ENCODE peak calls at places on chromosomes 13 and 19, in seven cellular contexts. B, D, A, E, C, K and S are unnamed samples.

GRCh38 chr19:35479278-35479677 is 11.0 kb downstream of the KRTDAP start:
- DNase-seq in A (no peak), B (peak; percentile 35), E (no peak), C (no peak), K (no peak), D (peak; percentile 35), S (no peak)

GRCh38 chr13:99617474-99618255 is 116.4 kb downstream of the TM9SF2 start:
- DNase-seq in A (peak; percentile 18), C (peak; percentile 35), K (peak; percentile 17), E (no peak), B (no peak), D (peak; percentile 46), S (peak; percentile 86)

GRCh38 chr19:18053571-18054219 is 33.0 kb downstream of the IL12RB1 start:
- DNase-seq in K (no peak), E (no peak), A (no peak), D (peak; percentile 35), C (no peak), B (no peak), S (no peak)

GRCh38 chr19:10402441-10403038 is 802 bp downstream of the CDC37 start:
- DNase-seq in C (peak; percentile 76), A (no peak), K (peak; percentile 41), D (peak; percentile 58), B (no peak), E (no peak), S (peak; percentile 47)

GRCh38 chr19:21197589-21198295 is 55.9 kb downstream of the ZNF431 start:
- DNase-seq in K (no peak), C (no peak), D (no peak), E (no peak), A (no peak), B (no peak), S (peak; percentile 26)

GRCh38 chr19:35899547-35900214 is 659 bp downstream of the NFKBID start:
- DNase-seq in B (peak; percentile 74), C (peak; percentile 95), E (peak; percentile 86), K (peak; percentile 94), D (peak; percentile 69), A (peak; percentile 72), S (peak; percentile 91)

GRCh38 chr13:101190337-101190736 is 226.0 kb downstream of the NALCN start:
- DNase-seq in D (no peak), A (no peak), E (no peak), C (no peak), B (no peak), K (no peak), S (no peak)

GRCh38 chr13:24038846-24039330 is 121.6 kb upstream of the SPATA13 start:
- DNase-seq in D (peak; percentile 73), A (no peak), E (no peak), C (no peak), B (peak; percentile 59), K (no peak), S (no peak)

GRCh38 chr13:44783987-44784734 is 205.1 kb downstream of the NUFIP1 start:
- DNase-seq in B (no peak), D (no peak), A (no peak), C (no peak), E (no peak), K (no peak), S (no peak)

GRCh38 chr19:46162731-46163130 is 14.7 kb downstream of the IGFL2 start:
- DNase-seq in B (no peak), E (no peak), D (no peak), K (no peak), C (no peak), A (no peak), S (no peak)

GRCh38 chr13:113113846-113114271 is 8.3 kb downstream of the F7 start:
- DNase-seq in K (no peak), A (no peak), E (no peak), D (no peak), B (no peak), C (no peak), S (no peak)

GRCh38 chr13:51249254-51249653 is 27.1 kb downstream of the FAM124A start:
- DNase-seq in D (peak; percentile 75), K (no peak), A (no peak), E (no peak), B (no peak), C (no peak), S (no peak)

GRCh38 chr13:20404488-20405222 is 121.0 kb downstream of the CRYL1 start:
- DNase-seq in K (no peak), C (no peak), A (no peak), B (no peak), E (no peak), D (no peak), S (no peak)

GRCh38 chr13:111789420-111789819 is 277.5 kb upstream of the SOX1 start:
- DNase-seq in A (no peak), E (no peak), C (no peak), B (no peak), K (no peak), D (peak; percentile 0), S (no peak)

GRCh38 chr13:74287672-74288169 is 153.5 kb upstream of the KLF12 start:
- DNase-seq in C (peak; percentile 56), D (peak; percentile 40), K (peak; percentile 88), A (no peak), E (peak; percentile 87), B (peak; percentile 14), S (peak; percentile 89)

GRCh38 chr19:44141191-44142013 is at the start of gene ZNF234:
- DNase-seq in K (no peak), E (no peak), A (peak; percentile 33), C (peak; percentile 88), B (peak; percentile 65), D (peak; percentile 70), S (peak; percentile 87)
- TF ChIP-seq CTCF in K (no peak), E (no peak), A (no peak), C (peak; percentile 21), B (no peak), D (no peak), S (no peak)

DNA sequence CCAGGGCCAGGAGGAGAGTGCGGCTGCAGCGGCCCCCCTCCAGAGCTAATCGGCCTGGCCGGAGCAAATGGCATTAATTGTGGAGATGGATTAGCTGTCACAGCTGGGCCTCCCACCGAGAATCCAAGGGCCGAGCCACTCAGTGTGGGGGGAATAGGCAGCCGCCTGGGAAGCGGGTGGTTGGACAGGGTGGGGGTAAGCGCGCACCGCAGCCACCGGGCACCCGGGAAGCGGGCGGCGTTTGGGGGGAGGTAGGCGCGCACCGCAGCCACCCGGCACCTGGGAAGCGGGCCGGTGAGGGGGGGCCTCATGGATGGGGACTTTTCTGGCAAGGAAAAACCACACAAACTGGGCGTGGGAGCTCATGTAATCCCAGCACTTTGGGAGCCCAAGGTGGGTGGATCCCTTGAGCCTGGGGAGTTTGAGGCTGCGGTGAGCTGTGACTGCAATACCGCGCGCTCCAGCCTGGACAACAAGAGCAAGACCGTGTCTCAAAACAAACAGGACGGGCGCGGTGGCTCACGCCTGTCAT is 9.7 kb downstream of the R3HDM4 start:
- DNase-seq in D (no peak), K (no peak), B (no peak), E (no peak), C (peak; percentile 62), A (no peak), S (no peak)
- H3K4me1 ChIP-seq in D (no peaks in the 10 kb centered on the region), K (peaks cover 51% of the 10 kb centered on the region), B (peaks cover 3% of the 10 kb centered on the region), E (no peaks in the 10 kb centered on the region), C (no peaks in the 10 kb centered on the region), A (peaks cover 20% of the 10 kb centered on the region), S (no peaks in the 10 kb centered on the region)

GRCh38 chr19:31402931-31403330 is 53.7 kb upstream of the TSHZ3 start:
- DNase-seq in K (no peak), B (no peak), D (no peak), E (no peak), A (no peak), C (no peak), S (no peak)

GRCh38 chr19:31413353-31413752 is 64.1 kb upstream of the TSHZ3 start:
- DNase-seq in B (no peak), C (no peak), A (no peak), E (no peak), K (no peak), D (no peak), S (no peak)

GRCh38 chr19:31406106-31406505 is 56.9 kb upstream of the TSHZ3 start:
- DNase-seq in D (no peak), C (no peak), E (no peak), B (no peak), A (no peak), K (no peak), S (no peak)

DNA sequence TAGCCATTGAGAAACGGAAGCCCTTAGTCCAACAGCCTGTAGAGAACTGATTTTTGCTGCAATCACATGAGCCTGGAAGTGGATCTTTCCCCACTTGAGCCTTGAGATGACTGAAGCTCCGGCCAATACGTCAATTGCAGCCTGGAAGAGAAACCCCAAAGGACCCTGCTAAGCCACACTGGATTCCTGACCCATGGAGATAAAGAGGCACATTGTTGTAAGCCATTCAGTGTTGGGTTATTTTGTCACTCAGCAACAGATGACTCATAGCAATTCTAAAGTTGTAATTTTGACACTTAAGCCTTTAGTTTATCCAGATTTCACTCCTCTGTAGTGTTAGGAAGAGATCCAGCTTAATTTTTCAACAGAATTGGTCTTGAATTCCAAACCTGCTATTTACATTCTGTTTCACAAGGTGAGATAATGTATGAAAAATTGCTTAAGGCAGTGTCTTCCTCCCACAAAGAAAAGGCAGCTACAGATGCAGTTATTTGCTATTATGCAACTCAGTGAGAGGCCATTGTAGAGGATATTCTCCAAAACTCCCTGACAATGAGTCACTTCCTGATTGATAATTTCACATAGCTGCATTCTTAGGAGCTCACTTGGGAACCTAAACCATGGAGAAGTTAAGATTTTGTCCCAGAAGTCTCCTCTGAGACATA is 59.4 kb upstream of the TSHZ3 start:
- DNase-seq in A (no peak), E (no peak), K (no peak), D (peak; percentile 36), B (no peak), C (no peak), S (peak; percentile 38)
- H3K9me2 ChIP-seq in A (no peaks in the 10 kb centered on the region), E (no peaks in the 10 kb centered on the region), K (no peaks in the 10 kb centered on the region), D (no peaks in the 10 kb centered on the region), B (no peaks in the 10 kb centered on the region), C (no peaks in the 10 kb centered on the region), S (no peaks in the 10 kb centered on the region)

GRCh38 chr13:53781941-53782340 is 753.3 kb downstream of the OLFM4 start:
- DNase-seq in D (peak; percentile 10), C (no peak), B (no peak), A (no peak), E (no peak), K (no peak), S (peak; percentile 35)

GRCh38 chr13:53784331-53784730 is 755.7 kb downstream of the OLFM4 start:
- DNase-seq in B (no peak), A (no peak), K (no peak), E (no peak), C (no peak), D (no peak), S (no peak)

GRCh38 chr13:53783466-53783865 is 754.9 kb downstream of the OLFM4 start:
- DNase-seq in K (no peak), E (no peak), B (no peak), C (no peak), D (no peak), A (no peak), S (peak; percentile 6)

GRCh38 chr13:53778937-53779336 is 750.3 kb downstream of the OLFM4 start:
- DNase-seq in K (no peak), C (no peak), D (peak; percentile 17), B (no peak), E (no peak), A (no peak), S (no peak)

DNA sequence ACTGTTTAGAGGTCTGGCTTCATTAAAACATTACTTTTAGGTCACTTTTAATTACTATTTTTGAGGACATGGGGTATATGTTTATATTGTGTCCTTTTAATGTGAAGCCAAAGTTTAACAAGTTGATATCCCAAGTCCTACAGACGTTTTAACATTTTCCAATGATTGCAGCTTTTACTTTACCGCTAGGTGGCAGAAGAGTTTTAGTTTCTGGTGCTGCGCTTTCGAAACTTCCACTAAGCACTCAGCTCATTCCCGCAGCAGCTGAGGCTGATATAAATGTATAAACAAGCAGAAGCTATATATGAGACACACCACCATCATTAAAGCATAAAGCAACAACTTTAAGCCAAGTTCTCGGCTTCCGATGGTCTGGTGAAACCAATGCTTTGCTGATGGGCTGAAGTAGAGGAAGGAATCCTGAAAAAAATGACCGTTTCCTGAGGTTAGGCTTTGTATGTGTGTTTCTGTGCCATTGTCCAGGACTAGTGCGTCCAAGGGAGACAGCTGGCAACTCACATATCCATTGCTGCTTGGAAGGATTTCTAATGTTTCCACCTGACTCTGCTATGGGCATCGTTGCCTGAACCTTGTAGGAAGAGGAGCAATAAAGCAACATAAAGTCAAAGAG is 753.9 kb downstream of the OLFM4 start:
- DNase-seq in A (no peak), D (peak; percentile 67), K (peak; percentile 50), E (peak; percentile 66), B (peak; percentile 7), C (peak; percentile 30), S (peak; percentile 83)
- TF ChIP-seq CTCF in A (no peak), D (peak; percentile 63), K (peak; percentile 85), E (peak; percentile 53), B (peak; percentile 85), C (peak; percentile 78), S (peak; percentile 82)